ENCODE peak calls at places on chromosomes 6 and 20, in six cellular contexts. One of them, this sample, is unnamed.

GRCh38 chr20:20237093-20237959 is 130.6 kb upstream of the INSM1 start:
- DNase-seq in SK-N-SH: peak; percentile 71
- DNase-seq in adrenal gland: no peak
- DNase-seq in brain microvascular endothelial cell: peak; percentile 21
- DNase-seq in IMR-90: peak; percentile 14
- DNase-seq in heart right ventricle: no peak
- DNase-seq in this sample: no peak

GRCh38 chr6:24689964-24690363 is 23.1 kb downstream of the ACOT13 start:
- DNase-seq in brain microvascular endothelial cell: no peak
- DNase-seq in heart right ventricle: no peak
- DNase-seq in adrenal gland: no peak
- DNase-seq in IMR-90: no peak
- DNase-seq in SK-N-SH: no peak
- DNase-seq in this sample: no peak

GRCh38 chr6:37353761-37354525 is at the start of gene RNF8:
- DNase-seq in IMR-90: peak; percentile 82
- DNase-seq in adrenal gland: peak; percentile 92
- DNase-seq in brain microvascular endothelial cell: peak; percentile 87
- DNase-seq in SK-N-SH: peak; percentile 98
- DNase-seq in heart right ventricle: peak; percentile 93
- DNase-seq in this sample: peak; percentile 93

GRCh38 chr6:79656134-79656533 is 25.0 kb downstream of the SH3BGRL2 start:
- DNase-seq in IMR-90: no peak
- DNase-seq in heart right ventricle: no peak
- DNase-seq in SK-N-SH: no peak
- DNase-seq in brain microvascular endothelial cell: no peak
- DNase-seq in adrenal gland: no peak
- DNase-seq in this sample: no peak

GRCh38 chr6:140987364-140988135 is 1145.2 kb upstream of the GJE1 start:
- DNase-seq in IMR-90: peak; percentile 24
- DNase-seq in brain microvascular endothelial cell: no peak
- DNase-seq in heart right ventricle: no peak
- DNase-seq in adrenal gland: no peak
- DNase-seq in SK-N-SH: no peak
- DNase-seq in this sample: no peak

GRCh38 chr6:35648203-35648602 is 40.5 kb downstream of the FKBP5 start:
- DNase-seq in SK-N-SH: no peak
- DNase-seq in IMR-90: no peak
- DNase-seq in brain microvascular endothelial cell: no peak
- DNase-seq in adrenal gland: no peak
- DNase-seq in heart right ventricle: no peak
- DNase-seq in this sample: no peak

GRCh38 chr20:17747431-17747846 is 47.7 kb downstream of the BANF2 start:
- DNase-seq in brain microvascular endothelial cell: peak; percentile 92
- DNase-seq in IMR-90: peak; percentile 94
- DNase-seq in heart right ventricle: no peak
- DNase-seq in SK-N-SH: no peak
- DNase-seq in adrenal gland: peak; percentile 83
- DNase-seq in this sample: no peak

GRCh38 chr20:57652865-57653545 is 32.8 kb upstream of the ZBP1 start:
- DNase-seq in adrenal gland: peak; percentile 47
- DNase-seq in IMR-90: no peak
- DNase-seq in SK-N-SH: peak; percentile 32
- DNase-seq in brain microvascular endothelial cell: no peak
- DNase-seq in heart right ventricle: no peak
- DNase-seq in this sample: peak; percentile 66

GRCh38 chr6:21728141-21728540 is 134.6 kb downstream of the SOX4 start:
- DNase-seq in adrenal gland: no peak
- DNase-seq in brain microvascular endothelial cell: no peak
- DNase-seq in IMR-90: no peak
- DNase-seq in SK-N-SH: no peak
- DNase-seq in heart right ventricle: no peak
- DNase-seq in this sample: no peak

GRCh38 chr6:105359419-105360366 is 43.2 kb downstream of the PREP start:
- DNase-seq in IMR-90: peak; percentile 96
- DNase-seq in brain microvascular endothelial cell: peak; percentile 85
- DNase-seq in adrenal gland: no peak
- DNase-seq in heart right ventricle: no peak
- DNase-seq in SK-N-SH: no peak
- DNase-seq in this sample: no peak

GRCh38 chr6:30162265-30163089 is 869 bp upstream of the TRIM15 start:
- DNase-seq in brain microvascular endothelial cell: no peak
- DNase-seq in SK-N-SH: no peak
- DNase-seq in adrenal gland: no peak
- DNase-seq in IMR-90: no peak
- DNase-seq in heart right ventricle: no peak
- DNase-seq in this sample: no peak

GRCh38 chr6:32785781-32786533 is 22.6 kb upstream of the HLA-DQB2 start:
- DNase-seq in brain microvascular endothelial cell: peak; percentile 41
- DNase-seq in heart right ventricle: no peak
- DNase-seq in IMR-90: peak; percentile 49
- DNase-seq in adrenal gland: peak; percentile 60
- DNase-seq in SK-N-SH: peak; percentile 37
- DNase-seq in this sample: no peak

GRCh38 chr6:135728589-135728988 is 122.9 kb upstream of the PDE7B start:
- DNase-seq in adrenal gland: no peak
- DNase-seq in SK-N-SH: no peak
- DNase-seq in brain microvascular endothelial cell: no peak
- DNase-seq in heart right ventricle: no peak
- DNase-seq in IMR-90: no peak
- DNase-seq in this sample: no peak

GRCh38 chr6:51675551-51676275 is 411.7 kb downstream of the PKHD1 start:
- DNase-seq in adrenal gland: peak; percentile 52
- DNase-seq in SK-N-SH: peak; percentile 60
- DNase-seq in heart right ventricle: no peak
- DNase-seq in IMR-90: no peak
- DNase-seq in brain microvascular endothelial cell: no peak
- DNase-seq in this sample: no peak

GRCh38 chr6:89154131-89154530 is 8.3 kb downstream of the PM20D2 start:
- DNase-seq in heart right ventricle: no peak
- DNase-seq in brain microvascular endothelial cell: no peak
- DNase-seq in adrenal gland: no peak
- DNase-seq in SK-N-SH: no peak
- DNase-seq in IMR-90: peak; percentile 28
- DNase-seq in this sample: no peak

GRCh38 chr6:169189686-169190085 is 64.0 kb downstream of the THBS2 start:
- DNase-seq in adrenal gland: no peak
- DNase-seq in brain microvascular endothelial cell: no peak
- DNase-seq in IMR-90: peak; percentile 26
- DNase-seq in heart right ventricle: no peak
- DNase-seq in SK-N-SH: no peak
- DNase-seq in this sample: no peak
- H3K27ac ChIP-seq in adrenal gland: no peak overlapping the region
- H3K27ac ChIP-seq in brain microvascular endothelial cell: peak overlapping the region; percentile 57
- H3K27ac ChIP-seq in IMR-90: peak overlapping the region; percentile 70
- H3K27ac ChIP-seq in heart right ventricle: peak overlapping the region; percentile 36
- H3K27ac ChIP-seq in SK-N-SH: no peak overlapping the region
- H3K27ac ChIP-seq in this sample: peak overlapping the region; percentile 84

GRCh38 chr6:96022225-96022624 is 6.5 kb downstream of the FUT9 start:
- DNase-seq in brain microvascular endothelial cell: no peak
- DNase-seq in SK-N-SH: no peak
- DNase-seq in IMR-90: no peak
- DNase-seq in heart right ventricle: no peak
- DNase-seq in adrenal gland: no peak
- DNase-seq in this sample: no peak
- TF ChIP-seq CTCF in brain microvascular endothelial cell: no peak
- TF ChIP-seq CTCF in SK-N-SH: no peak
- TF ChIP-seq CTCF in IMR-90: no peak
- TF ChIP-seq CTCF in heart right ventricle: no peak
- TF ChIP-seq CTCF in adrenal gland: no peak
- TF ChIP-seq CTCF in this sample: no peak

DNA sequence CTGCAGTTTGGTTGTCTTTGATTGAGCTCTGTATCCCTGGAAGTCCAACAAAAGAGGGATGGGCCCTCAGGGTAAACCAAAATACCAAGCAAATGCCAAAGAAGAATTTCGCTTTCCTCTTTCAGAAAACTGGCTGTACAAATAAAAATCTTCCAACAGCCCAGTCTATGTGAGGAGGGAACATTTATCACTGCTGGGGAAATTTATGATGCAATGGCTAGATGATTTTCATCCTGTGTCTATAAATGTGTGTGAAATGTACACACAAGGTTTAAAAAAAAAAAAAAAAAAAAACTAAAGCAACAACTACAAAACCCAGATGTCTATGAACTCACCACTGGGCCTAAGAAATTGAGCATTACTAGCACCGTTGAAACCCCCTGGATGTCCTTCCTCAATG is 68.7 kb upstream of the SLC4A11 start:
- DNase-seq in adrenal gland: no peak
- DNase-seq in IMR-90: peak; percentile 19
- DNase-seq in heart right ventricle: no peak
- DNase-seq in SK-N-SH: no peak
- DNase-seq in brain microvascular endothelial cell: no peak
- DNase-seq in this sample: no peak
- H3K27ac ChIP-seq in adrenal gland: no peak overlapping the region
- H3K27ac ChIP-seq in IMR-90: no peak overlapping the region
- H3K27ac ChIP-seq in heart right ventricle: no peak overlapping the region
- H3K27ac ChIP-seq in SK-N-SH: no peak overlapping the region
- H3K27ac ChIP-seq in brain microvascular endothelial cell: no peak overlapping the region
- H3K27ac ChIP-seq in this sample: peak overlapping the region; percentile 56

GRCh38 chr6:19552588-19552987 is 284.6 kb upstream of the ID4 start:
- DNase-seq in SK-N-SH: no peak
- DNase-seq in heart right ventricle: no peak
- DNase-seq in brain microvascular endothelial cell: no peak
- DNase-seq in adrenal gland: no peak
- DNase-seq in IMR-90: no peak
- DNase-seq in this sample: no peak

GRCh38 chr6:19551611-19552010 is 285.6 kb upstream of the ID4 start:
- DNase-seq in brain microvascular endothelial cell: no peak
- DNase-seq in heart right ventricle: no peak
- DNase-seq in IMR-90: no peak
- DNase-seq in SK-N-SH: no peak
- DNase-seq in adrenal gland: no peak
- DNase-seq in this sample: no peak

GRCh38 chr6:19547507-19547906 is 289.7 kb upstream of the ID4 start:
- DNase-seq in brain microvascular endothelial cell: no peak
- DNase-seq in IMR-90: no peak
- DNase-seq in adrenal gland: no peak
- DNase-seq in SK-N-SH: no peak
- DNase-seq in heart right ventricle: no peak
- DNase-seq in this sample: no peak

GRCh38 chr6:19554356-19555225 is 282.6 kb upstream of the ID4 start:
- DNase-seq in adrenal gland: peak; percentile 64
- DNase-seq in SK-N-SH: no peak
- DNase-seq in brain microvascular endothelial cell: no peak
- DNase-seq in IMR-90: no peak
- DNase-seq in heart right ventricle: no peak
- DNase-seq in this sample: no peak

GRCh38 chr6:19549109-19549508 is 288.1 kb upstream of the ID4 start:
- DNase-seq in brain microvascular endothelial cell: no peak
- DNase-seq in adrenal gland: no peak
- DNase-seq in SK-N-SH: no peak
- DNase-seq in IMR-90: no peak
- DNase-seq in heart right ventricle: no peak
- DNase-seq in this sample: no peak
- TF ChIP-seq CTCF in brain microvascular endothelial cell: no peak
- TF ChIP-seq CTCF in adrenal gland: no peak
- TF ChIP-seq CTCF in SK-N-SH: no peak
- TF ChIP-seq CTCF in IMR-90: no peak
- TF ChIP-seq CTCF in heart right ventricle: no peak
- TF ChIP-seq CTCF in this sample: no peak

GRCh38 chr20:4932061-4932460 is 69.2 kb downstream of the SLC23A2 start:
- DNase-seq in SK-N-SH: no peak
- DNase-seq in heart right ventricle: no peak
- DNase-seq in IMR-90: peak; percentile 55
- DNase-seq in adrenal gland: no peak
- DNase-seq in brain microvascular endothelial cell: no peak
- DNase-seq in this sample: no peak

GRCh38 chr20:4942336-4942735 is 59.0 kb downstream of the SLC23A2 start:
- DNase-seq in heart right ventricle: no peak
- DNase-seq in adrenal gland: peak; percentile 43
- DNase-seq in IMR-90: peak; percentile 92
- DNase-seq in brain microvascular endothelial cell: no peak
- DNase-seq in SK-N-SH: no peak
- DNase-seq in this sample: no peak

GRCh38 chr20:4937422-4938319 is 63.6 kb downstream of the SLC23A2 start:
- DNase-seq in adrenal gland: peak; percentile 36
- DNase-seq in SK-N-SH: no peak
- DNase-seq in brain microvascular endothelial cell: no peak
- DNase-seq in IMR-90: peak; percentile 59
- DNase-seq in heart right ventricle: no peak
- DNase-seq in this sample: no peak

GRCh38 chr20:4936392-4936850 is 64.9 kb downstream of the SLC23A2 start:
- DNase-seq in IMR-90: no peak
- DNase-seq in SK-N-SH: no peak
- DNase-seq in brain microvascular endothelial cell: no peak
- DNase-seq in heart right ventricle: no peak
- DNase-seq in adrenal gland: peak; percentile 54
- DNase-seq in this sample: no peak

GRCh38 chr20:4936851-4937412 is 64.4 kb downstream of the SLC23A2 start:
- DNase-seq in brain microvascular endothelial cell: no peak
- DNase-seq in SK-N-SH: no peak
- DNase-seq in IMR-90: no peak
- DNase-seq in heart right ventricle: no peak
- DNase-seq in adrenal gland: peak; percentile 87
- DNase-seq in this sample: no peak
- H3K27ac ChIP-seq in brain microvascular endothelial cell: no peak overlapping the region
- H3K27ac ChIP-seq in SK-N-SH: no peak overlapping the region
- H3K27ac ChIP-seq in IMR-90: peak overlapping the region; percentile 98
- H3K27ac ChIP-seq in heart right ventricle: no peak overlapping the region
- H3K27ac ChIP-seq in adrenal gland: peak overlapping the region; percentile 73
- H3K27ac ChIP-seq in this sample: no peak overlapping the region

GRCh38 chr6:103273048-103273447 is 1586.7 kb downstream of the HACE1 start:
- DNase-seq in heart right ventricle: no peak
- DNase-seq in SK-N-SH: peak; percentile 23
- DNase-seq in brain microvascular endothelial cell: no peak
- DNase-seq in IMR-90: no peak
- DNase-seq in adrenal gland: no peak
- DNase-seq in this sample: no peak
- TF ChIP-seq CTCF in heart right ventricle: peak; percentile 48
- TF ChIP-seq CTCF in SK-N-SH: peak; percentile 49
- TF ChIP-seq CTCF in brain microvascular endothelial cell: peak; percentile 31
- TF ChIP-seq CTCF in IMR-90: no peak
- TF ChIP-seq CTCF in adrenal gland: no peak
- TF ChIP-seq CTCF in this sample: no peak

DNA sequence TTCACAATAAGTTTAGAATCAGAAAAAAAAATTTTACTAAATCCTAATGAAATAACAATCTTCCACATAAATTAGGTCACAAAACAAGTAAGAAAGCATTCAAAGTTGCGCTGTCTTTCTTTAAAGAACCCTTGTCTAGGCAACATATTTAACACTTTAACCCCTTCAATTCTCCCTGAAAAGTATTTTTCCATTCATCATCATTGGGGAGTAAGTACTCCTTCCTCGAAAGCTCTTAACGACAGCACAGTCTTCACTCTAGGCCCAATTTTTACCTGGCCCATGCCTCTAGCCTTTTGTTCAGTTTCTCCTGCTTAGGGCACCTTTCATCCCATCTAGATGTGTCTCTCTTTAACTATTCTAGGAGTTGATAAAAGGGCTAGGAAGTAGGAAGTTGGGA is 2.6 kb downstream of the TSPYL1 start:
- DNase-seq in SK-N-SH: no peak
- DNase-seq in heart right ventricle: no peak
- DNase-seq in adrenal gland: no peak
- DNase-seq in brain microvascular endothelial cell: no peak
- DNase-seq in IMR-90: no peak
- DNase-seq in this sample: no peak
- H3K27ac ChIP-seq in SK-N-SH: no peak overlapping the region
- H3K27ac ChIP-seq in heart right ventricle: no peak overlapping the region
- H3K27ac ChIP-seq in adrenal gland: no peak overlapping the region
- H3K27ac ChIP-seq in brain microvascular endothelial cell: no peak overlapping the region
- H3K27ac ChIP-seq in IMR-90: peak overlapping the region; percentile 33
- H3K27ac ChIP-seq in this sample: peak overlapping the region; percentile 18